ENCODE peak calls at places on chromosomes 3 and 15, in four cellular contexts. M is psoas muscle, D is hepatocyte, X is right atrium auricular region. E is an unnamed sample. For H3K4me1, the result is how much of the 10 kb centered on the place peaks cover.

GRCh38 chr3:142000341-142000870 is 124.0 kb downstream of the ATP1B3 start:
- DNase-seq in M (no peak), D (no peak), X (no peak), E (no peak)

GRCh38 chr3:173774275-173774674 is 376.7 kb downstream of the NLGN1 start:
- DNase-seq in M (no peak), D (no peak), X (no peak), E (no peak)

GRCh38 chr3:175356899-175357324 is 497.8 kb downstream of the NAALADL2 start:
- DNase-seq in M (no peak), D (no peak), X (no peak), E (no peak)

GRCh38 chr3:65880350-65880749 is 158.4 kb downstream of the MAGI1 start:
- DNase-seq in M (no peak), D (no peak), X (no peak), E (no peak)

GRCh38 chr3:64173567-64173966 is 51.7 kb downstream of the PRICKLE2 start:
- DNase-seq in M (no peak), D (no peak), X (no peak), E (no peak)

GRCh38 chr15:62121273-62122015 is 43.6 kb downstream of the C2CD4B start:
- DNase-seq in M (no peak), D (no peak), X (no peak), E (no peak)

GRCh38 chr15:29260896-29261295 is 8.7 kb downstream of the NSMCE3 start:
- DNase-seq in M (no peak), D (no peak), X (no peak), E (no peak)

GRCh38 chr3:134034005-134034785 is 4.5 kb upstream of the SLCO2A1 start:
- DNase-seq in M (no peak), D (no peak), X (peak), E (no peak)

GRCh38 chr3:112579232-112579631 is 17.4 kb downstream of the SLC35A5 start:
- DNase-seq in M (no peak), D (no peak), X (no peak), E (no peak)

GRCh38 chr3:188974856-188975611 is 196.7 kb upstream of the TPRG1 start:
- DNase-seq in M (no peak), D (no peak), X (no peak), E (no peak)

GRCh38 chr3:152139651-152140050 is 129.1 kb upstream of the MBNL1 start:
- DNase-seq in M (no peak), D (no peak), X (no peak), E (no peak)

GRCh38 chr3:84318273-84318809 is 640.4 kb upstream of the CADM2 start:
- DNase-seq in M (no peak), D (peak), X (no peak), E (no peak)

GRCh38 chr3:53585042-53585441 is 90.6 kb downstream of the CACNA1D start:
- DNase-seq in M (no peak), D (no peak), X (no peak), E (no peak)

GRCh38 chr15:80286055-80286454 is 34.0 kb upstream of the CTXND1 start:
- DNase-seq in M (no peak), D (no peak), X (no peak), E (no peak)

GRCh38 chr15:31245756-31246155 is 80.9 kb upstream of the KLF13 start:
- DNase-seq in M (no peak), D (no peak), X (no peak), E (no peak)

GRCh38 chr15:66706225-66706732 is 4.2 kb downstream of the SMAD6 start:
- DNase-seq in M (no peak), D (peak), X (no peak), E (no peak)

GRCh38 chr3:166986000-166986399 is 394.1 kb downstream of the ZBBX start:
- DNase-seq in M (no peak), D (no peak), X (no peak), E (no peak)

GRCh38 chr3:37892917-37893595 is 31.4 kb downstream of the CTDSPL start:
- DNase-seq in M (peak), D (peak), X (peak), E (no peak)

GRCh38 chr15:82165948-82166376 is 96.6 kb downstream of the EFL1 start:
- DNase-seq in M (no peak), D (no peak), X (no peak), E (no peak)

GRCh38 chr3:147872568-147872967 is 463.4 kb downstream of the ZIC1 start:
- DNase-seq in M (no peak), D (no peak), X (no peak), E (no peak)

GRCh38 chr15:38389924-38390542 is 63.9 kb upstream of the FAM98B start:
- DNase-seq in M (peak), D (peak), X (peak), E (peak)

GRCh38 chr3:71510485-71510884 is 73.0 kb downstream of the FOXP1 start:
- DNase-seq in M (no peak), D (peak), X (no peak), E (no peak)

GRCh38 chr3:129618186-129618820 is 11.8 kb upstream of the PLXND1 start:
- DNase-seq in M (peak), D (no peak), X (no peak), E (no peak)

GRCh38 chr3:98554580-98554979 is 22.8 kb downstream of the GPR15 start:
- DNase-seq in M (no peak), D (no peak), X (no peak), E (no peak)

GRCh38 chr3:144864646-144865045 is 893.0 kb downstream of the DIPK2A start:
- DNase-seq in M (no peak), D (no peak), X (no peak), E (no peak)

GRCh38 chr15:67968564-67969440 is 85.3 kb upstream of the PIAS1 start:
- DNase-seq in M (no peak), D (no peak), X (no peak), E (no peak)

GRCh38 chr15:56244237-56244810 is 645 bp upstream of the RFX7 start:
- DNase-seq in M (peak), D (peak), X (peak), E (peak)

GRCh38 chr15:25965326-25965725 is 102.2 kb upstream of the ATP10A start:
- DNase-seq in M (no peak), D (no peak), X (no peak), E (no peak)

GRCh38 chr3:59237121-59237520 is 187.3 kb upstream of the CFAP20DC start:
- DNase-seq in M (no peak), D (no peak), X (no peak), E (no peak)

GRCh38 chr3:51353131-51353530 is 32.0 kb upstream of the MANF start:
- DNase-seq in M (no peak), D (no peak), X (no peak), E (no peak)

GRCh38 chr3:50318163-50318562 is 4.4 kb downstream of the HYAL2 start:
- DNase-seq in M (no peak), D (no peak), X (no peak), E (no peak)

DNA sequence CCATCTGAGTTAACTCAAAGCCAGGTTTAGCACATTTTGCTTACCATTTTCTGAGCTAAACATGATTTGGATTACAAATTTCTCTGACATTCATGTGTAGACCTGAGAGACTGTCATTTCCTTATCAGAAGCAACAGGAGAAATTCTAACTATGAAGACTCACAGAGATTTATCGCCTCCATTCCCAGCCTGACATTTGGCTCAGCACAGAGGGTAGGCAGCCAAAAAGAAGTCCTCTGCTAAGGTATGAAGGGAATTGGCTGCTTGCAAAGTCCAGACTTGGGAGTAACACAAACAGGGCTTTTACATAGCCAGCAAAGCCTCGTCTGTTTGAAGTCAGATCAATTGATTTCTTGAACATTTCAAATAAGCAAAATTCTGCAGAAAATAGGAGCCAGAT is 57.1 kb upstream of the CMSS1 start:
- DNase-seq in M (no peak), D (no peak), X (no peak), E (no peak)
- H3K4me1 ChIP-seq in M (under half), D (under half), X (under half), E (under half)

GRCh38 chr3:105619651-105620050 is 249.2 kb downstream of the CBLB start:
- DNase-seq in M (no peak), D (no peak), X (no peak), E (no peak)

GRCh38 chr3:105618561-105618960 is 250.3 kb downstream of the CBLB start:
- DNase-seq in M (no peak), D (no peak), X (no peak), E (no peak)

GRCh38 chr3:105614288-105615030 is 247.8 kb downstream of the ALCAM start:
- DNase-seq in M (no peak), D (peak), X (no peak), E (no peak)

GRCh38 chr3:105615814-105616213 is 249.1 kb downstream of the ALCAM start:
- DNase-seq in M (no peak), D (no peak), X (no peak), E (no peak)

GRCh38 chr3:105616374-105616915 is 249.7 kb downstream of the ALCAM start:
- DNase-seq in M (no peak), D (no peak), X (no peak), E (no peak)
- TF ChIP-seq CTCF in M (no peak), D (no peak), X (no peak), E (no peak)

DNA sequence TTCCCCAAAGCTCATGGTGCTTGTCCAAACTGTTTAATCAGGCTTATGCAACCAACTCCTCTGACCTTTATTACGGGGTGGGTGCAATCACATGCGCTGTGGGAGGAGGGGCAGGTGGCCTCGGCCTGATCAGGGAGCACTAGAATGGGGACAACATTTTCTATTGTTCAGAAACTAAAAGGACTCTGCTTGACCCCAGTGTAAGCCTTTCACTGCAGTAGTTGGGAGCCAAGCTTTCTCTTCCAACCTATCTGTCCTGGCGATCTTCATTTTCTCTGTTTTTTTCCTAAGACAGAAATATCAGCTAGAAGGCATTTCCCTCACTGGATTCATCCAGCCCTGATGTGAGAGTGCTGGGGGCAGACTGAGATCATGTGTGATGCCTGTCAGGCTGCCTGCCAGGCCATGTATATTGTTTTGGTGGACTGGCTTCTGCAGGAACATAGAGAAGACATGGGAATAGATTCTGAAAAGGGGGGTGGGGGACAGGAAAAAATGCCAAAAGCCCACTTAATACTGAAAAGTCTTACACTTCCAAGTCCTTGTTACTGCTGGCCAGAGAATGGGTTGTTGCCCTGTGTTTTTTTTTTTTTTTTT is 627.0 kb upstream of the TBL1XR1 start:
- DNase-seq in M (peak), D (peak), X (peak), E (peak)
- H3K27ac ChIP-seq in M (no peak), D (peak), X (peak), E (peak)

GRCh38 chr3:8662594-8662993 is 18.0 kb upstream of the SSUH2 start:
- DNase-seq in M (no peak), D (no peak), X (no peak), E (no peak)
- H3K4me1 ChIP-seq in M (under half), D (under half), X (under half), E (under half)

GRCh38 chr3:5188419-5189405 is 1.2 kb downstream of the EDEM1 start:
- DNase-seq in M (no peak), D (peak), X (no peak), E (no peak)
- TF ChIP-seq CTCF in M (no peak), D (no peak), X (no peak), E (no peak)

E was measured in ascending aorta.